ENCODE peak calls at places on chromosome 12, in five cellular contexts. Y is GM12878, C is K562, B is HepG2, P is H1. N is an unnamed sample.

GRCh38 chr12:112685321-112685720 is 106.2 kb upstream of the RPH3A start:
- DNase-seq in Y (no peak), C (no peak), B (no peak), P (no peak), N (no peak)

GRCh38 chr12:4251228-4251891 is 22.2 kb upstream of the CCND2 start:
- DNase-seq in Y (no peak), C (no peak), B (no peak), P (no peak), N (no peak)

GRCh38 chr12:13101854-13102375 is 1.6 kb downstream of the GSG1 start:
- DNase-seq in Y (no peak), C (no peak), B (peak; percentile 62), P (no peak), N (no peak)

GRCh38 chr12:112182499-112182898 is 57.1 kb downstream of the TRAFD1 start:
- DNase-seq in Y (no peak), C (no peak), B (no peak), P (no peak), N (no peak)

GRCh38 chr12:89373772-89374572 is 21.7 kb upstream of the DUSP6 start:
- DNase-seq in Y (no peak), C (no peak), B (no peak), P (no peak), N (no peak)

GRCh38 chr12:83850531-83850930 is 1062.1 kb downstream of the SLC6A15 start:
- DNase-seq in Y (no peak), C (no peak), B (no peak), P (no peak), N (no peak)

GRCh38 chr12:31736472-31736871 is 7.7 kb upstream of the AMN1 start:
- DNase-seq in Y (no peak), C (no peak), B (no peak), P (no peak), N (no peak)

GRCh38 chr12:101857043-101857558 is 20.3 kb upstream of the DRAM1 start:
- DNase-seq in Y (no peak), C (no peak), B (no peak), P (no peak), N (no peak)

GRCh38 chr12:71958457-71958856 is 19.8 kb downstream of the TPH2 start:
- DNase-seq in Y (no peak), C (no peak), B (no peak), P (no peak), N (no peak)

GRCh38 chr12:67942704-67943103 is 46.5 kb upstream of the IFNG-AS1 start:
- DNase-seq in Y (no peak), C (no peak), B (no peak), P (no peak), N (no peak)

GRCh38 chr12:26787125-26787495 is 45.9 kb downstream of the ITPR2 start:
- DNase-seq in Y (no peak), C (no peak), B (no peak), P (no peak), N (no peak)

GRCh38 chr12:2615665-2616387 is 178.9 kb upstream of the FKBP4 start:
- DNase-seq in Y (no peak), C (no peak), B (no peak), P (no peak), N (peak; percentile 50)

GRCh38 chr12:47527816-47528215 is 178.0 kb downstream of the RPAP3 start:
- DNase-seq in Y (no peak), C (no peak), B (no peak), P (no peak), N (no peak)

GRCh38 chr12:92421701-92422100 is 276.1 kb upstream of the BTG1 start:
- DNase-seq in Y (no peak), C (no peak), B (no peak), P (no peak), N (no peak)

GRCh38 chr12:130879781-130880389 is 8.0 kb downstream of the RAN start:
- DNase-seq in Y (no peak), C (no peak), B (no peak), P (peak; percentile 54), N (peak; percentile 45)
- H3K4me3 ChIP-seq in Y (peak overlapping the region; percentile 57), C (no peak overlapping the region), B (peak overlapping the region; percentile 42), P (no peak overlapping the region), N (no peak overlapping the region)

DNA sequence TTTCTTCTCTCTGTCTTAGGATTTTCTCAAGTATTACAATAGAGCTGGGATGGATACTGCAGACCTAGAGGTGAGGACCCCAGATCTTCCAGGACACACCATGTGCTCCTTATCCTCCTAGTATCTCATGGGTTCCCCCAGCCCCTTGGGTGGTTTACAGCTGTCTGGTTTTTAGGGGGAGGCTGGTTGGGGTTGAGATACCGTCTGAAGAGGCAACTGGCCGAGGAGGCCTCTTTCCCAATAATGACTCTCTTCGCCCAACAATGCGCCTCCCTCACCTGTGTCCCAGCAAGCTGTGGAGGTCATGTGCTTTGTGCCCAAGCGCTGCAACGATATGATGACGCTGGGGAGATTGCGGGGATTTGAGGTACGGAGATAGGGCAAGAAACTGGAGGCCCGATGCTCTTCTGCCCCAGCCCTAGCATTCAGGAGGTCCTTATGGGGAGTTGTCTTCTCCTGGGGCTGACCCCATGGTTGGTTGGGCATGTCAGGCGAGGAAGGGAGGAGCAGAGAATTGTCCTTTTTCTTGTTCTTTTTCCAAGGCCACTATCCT is 3.8 kb downstream of the ARHGEF25 start:
- DNase-seq in Y (no peak), C (no peak), B (no peak), P (no peak), N (no peak)
- TF ChIP-seq CREB1 in Y (no peak), C (no peak), B (no peak), P (no peak), N (no peak)

DNA sequence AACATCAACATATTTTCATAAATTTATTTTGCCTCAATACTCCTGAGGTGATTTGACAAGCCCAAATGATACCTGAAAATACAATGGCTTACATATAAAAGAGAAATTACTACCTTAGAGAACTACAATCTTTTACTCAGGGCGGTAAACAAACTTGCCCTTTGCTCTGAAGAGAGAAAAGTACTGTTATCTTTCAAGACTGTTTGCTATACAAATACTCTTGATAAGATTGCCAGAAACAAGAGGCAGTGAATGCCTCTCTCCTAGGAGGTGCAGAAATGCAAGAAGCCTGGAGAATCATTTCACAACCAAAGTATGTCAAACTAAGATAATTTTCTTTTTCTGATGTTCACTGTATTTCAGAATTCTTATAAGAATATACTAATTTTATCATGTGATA is 160.3 kb downstream of the ALX1 start:
- DNase-seq in Y (no peak), C (no peak), B (no peak), P (no peak), N (no peak)
- H3K4me3 ChIP-seq in Y (no peak overlapping the region), C (no peak overlapping the region), B (no peak overlapping the region), P (no peak overlapping the region), N (no peak overlapping the region)

GRCh38 chr12:125408718-125409117 is 343.5 kb downstream of the AACS start:
- DNase-seq in Y (no peak), C (no peak), B (no peak), P (no peak), N (no peak)

GRCh38 chr12:125406131-125406530 is 340.9 kb downstream of the AACS start:
- DNase-seq in Y (peak; percentile 33), C (no peak), B (no peak), P (no peak), N (no peak)

GRCh38 chr12:125399489-125399888 is 334.3 kb downstream of the AACS start:
- DNase-seq in Y (no peak), C (no peak), B (no peak), P (no peak), N (no peak)

GRCh38 chr12:125403843-125404242 is 338.6 kb downstream of the AACS start:
- DNase-seq in Y (no peak), C (no peak), B (no peak), P (no peak), N (no peak)

DNA sequence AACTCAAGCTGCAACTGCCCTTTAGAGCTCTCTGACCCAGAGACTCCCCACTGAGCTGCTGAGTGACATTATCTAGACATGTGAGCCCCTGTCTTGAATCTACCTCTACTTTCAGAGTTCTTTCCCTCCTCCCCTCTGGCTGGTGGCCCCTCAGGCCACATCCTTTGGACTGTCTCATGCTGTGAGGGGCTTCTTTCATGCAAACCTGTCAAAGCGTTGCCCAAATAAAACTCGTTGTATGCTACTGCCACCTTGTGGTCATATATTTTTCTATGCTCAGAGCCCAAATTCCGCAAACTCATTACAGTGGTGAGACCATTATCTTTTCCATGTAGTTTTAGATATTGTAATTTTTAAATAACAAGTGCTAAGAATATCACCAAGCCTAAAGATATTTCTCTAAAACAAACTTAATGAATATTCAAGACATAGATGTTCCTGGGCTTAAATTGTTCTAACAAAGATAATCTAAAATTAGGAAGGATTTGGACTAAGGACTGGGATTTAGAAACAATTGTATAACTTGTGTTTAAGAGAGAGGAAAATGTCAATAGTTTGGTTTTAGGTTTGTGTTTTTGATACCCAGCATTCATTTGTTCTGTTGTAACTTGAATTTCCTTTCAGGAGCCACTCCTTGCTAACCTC is 338.0 kb downstream of the AACS start:
- DNase-seq in Y (no peak), C (peak; percentile 45), B (peak; percentile 34), P (peak; percentile 66), N (peak; percentile 95)
- TF ChIP-seq CREB1 in Y (no peak), C (no peak), B (no peak), P (no peak), N (no peak)